ENCODE peak calls at places on chromosomes 1 and 21, in nine cellular contexts. Y is NCI-H146, Z is NCI-H2081 treated with DMSO at 0.1 percent for 48 hours, S is lung, E is bronchial epithelial cell, I is WTC11, O is coronary artery, U is kidney tubule cell, F is endothelial cell. N is an unnamed sample.

GRCh38 chr1:20521960-20522861 is 14.3 kb upstream of the MUL1 start:
- DNase-seq in Y (peak; percentile 50), Z (peak; percentile 6), S (peak; percentile 79), E (peak; percentile 73), I (peak; percentile 90), O (peak; percentile 76), U (peak; percentile 76), F (peak; percentile 89), N (peak; percentile 75)

GRCh38 chr1:161342836-161343235 is 24.8 kb downstream of the CFAP126 start:
- DNase-seq in Y (no peak), Z (no peak), S (no peak), E (no peak), I (no peak), O (no peak), U (no peak), F (no peak), N (no peak)

GRCh38 chr1:182845379-182845778 is 6.2 kb downstream of the DHX9 start:
- DNase-seq in Y (no peak), Z (no peak), S (no peak), E (no peak), I (no peak), O (no peak), U (no peak), F (no peak), N (no peak)

GRCh38 chr1:183287191-183287675 is 101.2 kb downstream of the LAMC2 start:
- DNase-seq in Y (no peak), Z (no peak), S (no peak), E (no peak), I (no peak), O (no peak), U (no peak), F (no peak), N (no peak)

GRCh38 chr1:211088156-211088555 is 45.8 kb downstream of the KCNH1 start:
- DNase-seq in Y (no peak), Z (no peak), S (no peak), E (no peak), I (no peak), O (no peak), U (no peak), F (no peak), N (no peak)

GRCh38 chr1:205455581-205456382 is at the start of gene BLACAT1:
- DNase-seq in Y (peak; percentile 54), Z (no peak), S (no peak), E (no peak), I (peak; percentile 43), O (no peak), U (no peak), F (no peak), N (no peak)

GRCh38 chr1:162913345-162913744 is 52.4 kb upstream of the CCDC190 start:
- DNase-seq in Y (no peak), Z (no peak), S (no peak), E (peak; percentile 99), I (no peak), O (no peak), U (no peak), F (no peak), N (no peak)

GRCh38 chr1:219476716-219477115 is 136.2 kb downstream of the ZC3H11B start:
- DNase-seq in Y (no peak), Z (no peak), S (no peak), E (no peak), I (no peak), O (no peak), U (no peak), F (no peak), N (no peak)

GRCh38 chr21:46004168-46004861 is 22.7 kb downstream of the COL6A1 start:
- DNase-seq in Y (no peak), Z (no peak), S (peak; percentile 28), E (no peak), I (no peak), O (peak; percentile 72), U (no peak), F (no peak), N (no peak)

GRCh38 chr1:6005276-6005917 is 13.2 kb upstream of the NPHP4 start:
- DNase-seq in Y (no peak), Z (no peak), S (no peak), E (no peak), I (no peak), O (no peak), U (no peak), F (no peak), N (no peak)

GRCh38 chr1:243253211-243253926 is 1.7 kb downstream of the CEP170 start:
- DNase-seq in Y (peak; percentile 28), Z (no peak), S (no peak), E (peak; percentile 15), I (no peak), O (no peak), U (peak; percentile 58), F (no peak), N (peak; percentile 30)

GRCh38 chr1:203286161-203286984 is 18.9 kb upstream of the BTG2 start:
- DNase-seq in Y (no peak), Z (no peak), S (no peak), E (peak; percentile 64), I (no peak), O (no peak), U (no peak), F (no peak), N (peak; percentile 74)

GRCh38 chr1:216830402-216830801 is 107.2 kb upstream of the ESRRG start:
- DNase-seq in Y (no peak), Z (no peak), S (peak; percentile 31), E (no peak), I (no peak), O (no peak), U (no peak), F (no peak), N (no peak)

GRCh38 chr1:66641851-66642473 is 108.0 kb downstream of the SGIP1 start:
- DNase-seq in Y (no peak), Z (no peak), S (no peak), E (no peak), I (no peak), O (no peak), U (no peak), F (no peak), N (no peak)

GRCh38 chr1:167605576-167605975 is 24.5 kb upstream of the RCSD1 start:
- DNase-seq in Y (no peak), Z (no peak), S (no peak), E (peak; percentile 21), I (no peak), O (no peak), U (no peak), F (no peak), N (no peak)

GRCh38 chr1:57327946-57328345 is 95.9 kb downstream of the DAB1 start:
- DNase-seq in Y (no peak), Z (no peak), S (no peak), E (no peak), I (no peak), O (no peak), U (no peak), F (no peak), N (no peak)

GRCh38 chr1:43506233-43506632 is 24.4 kb upstream of the PTPRF start:
- DNase-seq in Y (no peak), Z (no peak), S (peak; percentile 6), E (no peak), I (no peak), O (no peak), U (no peak), F (no peak), N (no peak)

GRCh38 chr1:108685524-108685923 is 6.6 kb upstream of the PRPF38B start:
- DNase-seq in Y (peak; percentile 44), Z (no peak), S (no peak), E (no peak), I (no peak), O (no peak), U (no peak), F (no peak), N (no peak)

GRCh38 chr1:25068829-25069228 is 138.8 kb upstream of the RUNX3 start:
- DNase-seq in Y (no peak), Z (no peak), S (no peak), E (no peak), I (no peak), O (no peak), U (no peak), F (no peak), N (no peak)